ENCODE peak calls at places on chromosomes 7 and 10, in ten cellular contexts. E, Z, G, X, F, O, N, Y, R and H are unnamed samples. For H3K27me3 and H3K9me3, the result is how much of the 10 kb centered on the place peaks cover.

GRCh38 chr7:29613100-29613499 is 49.5 kb downstream of the PRR15 start:
- DNase-seq in E (no peak), Z (no peak), G (no peak), X (no peak), F (no peak), O (no peak), N (no peak), Y (no peak), R (no peak), H (no peak)

GRCh38 chr10:14560274-14560673 is 214.4 kb downstream of the FAM107B start:
- DNase-seq in E (no peak), Z (peak), G (no peak), X (no peak), F (peak), O (peak), N (no peak), Y (peak), R (peak), H (no peak)

GRCh38 chr7:5354460-5355279 is 69.0 kb downstream of the TNRC18 start:
- DNase-seq in E (no peak), Z (peak), G (no peak), X (peak), F (no peak), O (no peak), N (peak), Y (peak), R (no peak), H (peak)

GRCh38 chr10:54266395-54266794 is 534.6 kb downstream of the PCDH15 start:
- DNase-seq in E (no peak), Z (no peak), G (no peak), X (no peak), F (no peak), O (no peak), N (no peak), Y (no peak), R (no peak), H (no peak)

GRCh38 chr10:118669020-118669766 is 73.7 kb upstream of the PRLHR start:
- DNase-seq in E (no peak), Z (peak), G (no peak), X (no peak), F (no peak), O (no peak), N (no peak), Y (no peak), R (no peak), H (no peak)

GRCh38 chr7:105876964-105877601 is 684 bp upstream of the ATXN7L1 start:
- DNase-seq in E (peak), Z (peak), G (no peak), X (peak), F (no peak), O (peak), N (peak), Y (peak), R (peak), H (peak)

GRCh38 chr10:71285180-71285545 is 33.9 kb upstream of the SLC29A3 start:
- DNase-seq in E (peak), Z (peak), G (no peak), X (no peak), F (peak), O (no peak), N (peak), Y (peak), R (no peak), H (peak)

GRCh38 chr10:132030898-132031463 is 34.8 kb upstream of the JAKMIP3 start:
- DNase-seq in E (no peak), Z (no peak), G (no peak), X (no peak), F (no peak), O (no peak), N (no peak), Y (peak), R (no peak), H (no peak)

GRCh38 chr10:51607436-51607835 is 92.0 kb downstream of the CSTF2T start:
- DNase-seq in E (no peak), Z (no peak), G (no peak), X (no peak), F (no peak), O (no peak), N (no peak), Y (no peak), R (no peak), H (no peak)

GRCh38 chr10:71004676-71005075 is 116.3 kb upstream of the PCBD1 start:
- DNase-seq in E (no peak), Z (no peak), G (no peak), X (no peak), F (no peak), O (no peak), N (no peak), Y (no peak), R (no peak), H (no peak)

GRCh38 chr10:74813371-74813770 is 13.0 kb upstream of the KAT6B start:
- DNase-seq in E (no peak), Z (no peak), G (no peak), X (no peak), F (no peak), O (no peak), N (no peak), Y (no peak), R (no peak), H (no peak)

GRCh38 chr7:37832194-37832593 is 16.2 kb upstream of the NME8 start:
- DNase-seq in E (no peak), Z (peak), G (no peak), X (peak), F (peak), O (peak), N (peak), Y (peak), R (no peak), H (no peak)

GRCh38 chr10:69425513-69426298 is 9.0 kb upstream of the TACR2 start:
- DNase-seq in E (peak), Z (peak), G (no peak), X (no peak), F (peak), O (no peak), N (no peak), Y (peak), R (no peak), H (no peak)

GRCh38 chr10:124323145-124323725 is 95.5 kb downstream of the OAT start:
- DNase-seq in E (no peak), Z (peak), G (no peak), X (no peak), F (no peak), O (no peak), N (no peak), Y (no peak), R (no peak), H (no peak)

DNA sequence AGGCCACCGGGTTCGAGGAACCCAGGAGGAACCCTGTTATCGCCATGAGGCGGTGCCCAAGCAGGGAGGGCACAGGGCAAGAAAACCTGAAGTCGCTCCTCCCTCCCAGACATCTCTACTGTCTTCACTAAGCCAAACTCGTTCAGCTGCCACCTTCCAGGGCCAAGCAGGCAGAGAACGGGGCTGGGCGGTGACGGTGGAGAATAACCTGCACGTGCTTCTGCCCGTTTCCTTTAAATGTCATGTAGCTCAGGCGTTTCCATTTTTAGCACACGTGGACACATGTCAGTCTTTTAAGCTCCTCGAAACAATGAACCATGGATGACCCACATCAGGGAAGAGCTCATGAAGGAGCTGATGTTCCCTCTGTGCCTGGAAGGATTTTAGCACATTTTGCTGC is 124.3 kb upstream of the KLF6 start:
- DNase-seq in E (no peak), Z (no peak), G (no peak), X (no peak), F (no peak), O (no peak), N (no peak), Y (no peak), R (no peak), H (no peak)
- H3K27ac ChIP-seq in E (no peak), Z (no peak), G (no peak), X (no peak), F (no peak), O (no peak), N (no peak), Y (no peak), R (no peak), H (no peak)

GRCh38 chr10:90855126-90855525 is 2.7 kb downstream of the HTR7 start:
- DNase-seq in E (no peak), Z (no peak), G (no peak), X (no peak), F (no peak), O (no peak), N (no peak), Y (no peak), R (no peak), H (no peak)

GRCh38 chr10:90858489-90858968 is 690 bp upstream of the HTR7 start:
- DNase-seq in E (no peak), Z (no peak), G (no peak), X (no peak), F (no peak), O (no peak), N (no peak), Y (no peak), R (no peak), H (no peak)

GRCh38 chr10:90856261-90856660 is 1.6 kb downstream of the HTR7 start:
- DNase-seq in E (no peak), Z (no peak), G (no peak), X (no peak), F (no peak), O (no peak), N (no peak), Y (no peak), R (no peak), H (no peak)

GRCh38 chr10:90857635-90858488 is at the start of gene HTR7:
- DNase-seq in E (peak), Z (peak), G (no peak), X (peak), F (peak), O (peak), N (peak), Y (peak), R (peak), H (peak)

GRCh38 chr10:90856964-90857634 is 740 bp downstream of the HTR7 start:
- DNase-seq in E (no peak), Z (no peak), G (no peak), X (no peak), F (peak), O (no peak), N (no peak), Y (no peak), R (no peak), H (peak)
- H3K27me3 ChIP-seq in E (under half), Z (under half), G (under half), X (under half), F (under half), O (under half), N (under half), Y (under half), R (half or more), H (under half)

DNA sequence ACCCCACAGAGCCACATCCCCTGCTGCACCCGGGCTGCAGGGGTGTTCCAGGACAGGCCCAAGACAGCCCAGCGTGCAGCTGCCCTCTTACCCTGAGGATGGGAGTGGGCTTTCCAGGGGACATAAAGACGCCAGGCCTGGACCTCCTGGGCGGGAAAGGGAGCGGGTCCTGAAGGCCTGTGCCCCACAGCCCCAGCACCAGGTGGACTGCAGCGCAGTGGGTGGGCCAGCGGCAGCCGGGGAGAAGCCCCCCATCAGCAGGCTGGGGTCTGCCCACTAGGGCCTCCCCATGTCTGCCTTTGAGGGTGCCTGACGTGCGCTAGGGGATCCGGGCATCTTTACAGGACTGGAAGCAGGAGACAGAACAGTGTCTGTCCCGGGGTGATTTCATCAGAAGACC is 22.6 kb upstream of the ZNF735 start:
- DNase-seq in E (no peak), Z (no peak), G (no peak), X (no peak), F (no peak), O (no peak), N (no peak), Y (no peak), R (no peak), H (no peak)
- H3K9me3 ChIP-seq in E (half or more), Z (under half), G (half or more), X (under half), F (under half), O (under half), N (under half), Y (under half), R (under half), H (under half)

DNA sequence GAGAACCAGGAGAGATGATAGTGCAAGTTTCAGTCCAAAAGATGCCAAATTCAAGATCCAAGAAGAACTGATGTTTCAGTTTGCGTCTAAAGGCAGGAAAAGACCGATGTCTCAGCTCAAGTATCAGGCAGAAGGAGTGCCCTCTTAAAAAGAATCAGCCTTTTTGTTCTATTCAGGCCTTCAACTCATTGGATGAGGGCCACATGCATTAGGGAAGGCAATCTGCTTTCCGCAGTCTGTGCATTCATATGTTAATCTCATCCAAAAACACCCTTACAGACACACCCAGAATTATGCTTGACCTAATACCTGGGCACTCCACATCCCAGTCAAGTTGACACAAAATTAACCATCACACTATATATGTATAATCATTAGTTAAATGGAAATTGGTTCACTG is 45.2 kb downstream of the DNAJB9 start:
- DNase-seq in E (no peak), Z (no peak), G (no peak), X (no peak), F (no peak), O (no peak), N (no peak), Y (no peak), R (no peak), H (no peak)
- H3K27ac ChIP-seq in E (no peak), Z (no peak), G (no peak), X (no peak), F (no peak), O (no peak), N (no peak), Y (no peak), R (no peak), H (no peak)

DNA sequence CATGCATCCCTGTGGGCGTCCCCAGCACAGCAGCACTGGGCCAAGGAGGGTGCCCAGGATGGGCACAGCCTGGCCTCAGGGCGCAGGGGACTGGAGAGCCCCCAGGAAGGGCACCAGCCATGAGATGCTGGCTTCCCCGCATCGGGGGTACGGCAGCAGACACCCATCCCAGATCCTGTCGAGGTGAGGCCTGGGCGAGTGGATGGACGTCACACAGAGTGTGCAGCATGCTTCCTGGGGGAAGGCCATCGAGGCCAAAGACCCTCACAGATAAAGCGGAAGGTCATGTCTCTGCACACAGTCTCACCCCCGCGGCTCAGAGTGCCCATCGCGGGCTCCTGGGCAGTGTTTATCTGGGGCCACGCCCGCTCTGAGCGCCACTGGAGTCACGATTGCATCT is 18.8 kb downstream of the ADGRA1 start:
- DNase-seq in E (no peak), Z (no peak), G (no peak), X (no peak), F (no peak), O (no peak), N (no peak), Y (no peak), R (no peak), H (no peak)
- H3K27me3 ChIP-seq in E (half or more), Z (under half), G (under half), X (under half), F (under half), O (under half), N (under half), Y (under half), R (under half), H (under half)

GRCh38 chr7:120502132-120502531 is 229.2 kb downstream of the KCND2 start:
- DNase-seq in E (no peak), Z (no peak), G (no peak), X (no peak), F (no peak), O (no peak), N (no peak), Y (no peak), R (no peak), H (no peak)
- H3K9me3 ChIP-seq in E (under half), Z (under half), G (under half), X (under half), F (under half), O (under half), N (under half), Y (under half), R (under half), H (under half)

DNA sequence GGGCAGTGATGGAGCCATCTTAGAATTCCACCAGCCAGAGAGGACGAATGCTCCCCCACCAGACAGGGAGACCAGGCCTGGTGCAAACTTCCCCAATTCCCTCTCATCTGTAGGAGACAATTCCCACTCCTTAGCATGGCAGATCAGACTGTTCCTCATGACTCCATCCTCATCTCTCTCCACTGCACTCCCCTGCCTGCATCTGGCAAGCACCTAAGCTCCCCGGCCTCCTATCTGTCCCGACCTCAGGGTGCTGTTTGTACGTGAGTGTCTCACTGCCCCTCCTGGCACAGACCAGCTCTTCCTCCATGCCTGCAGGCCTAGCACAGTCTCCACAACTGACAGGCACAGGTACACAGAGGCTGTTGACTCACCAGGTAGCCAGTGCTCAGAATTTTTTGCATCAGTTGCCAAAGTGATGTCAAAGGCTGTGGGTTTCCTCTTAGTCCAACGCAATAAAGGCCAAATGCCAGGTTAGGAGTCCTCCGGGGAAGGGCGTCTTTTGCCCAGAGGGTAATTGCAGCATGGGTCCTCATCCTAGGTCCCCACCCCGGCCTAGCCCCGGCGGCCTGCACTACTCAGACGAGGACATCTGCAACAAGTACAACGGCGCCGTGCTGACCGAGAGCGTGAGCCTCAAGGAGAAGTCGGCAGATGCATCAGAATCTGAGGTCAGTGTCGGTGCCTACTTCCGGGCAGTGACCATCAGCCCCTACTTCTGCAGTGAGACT is 436.8 kb upstream of the FOXK1 start:
- DNase-seq in E (no peak), Z (no peak), G (no peak), X (no peak), F (no peak), O (no peak), N (no peak), Y (peak), R (no peak), H (no peak)
- H3K27ac ChIP-seq in E (no peak), Z (no peak), G (no peak), X (no peak), F (no peak), O (no peak), N (no peak), Y (peak), R (no peak), H (no peak)

DNA sequence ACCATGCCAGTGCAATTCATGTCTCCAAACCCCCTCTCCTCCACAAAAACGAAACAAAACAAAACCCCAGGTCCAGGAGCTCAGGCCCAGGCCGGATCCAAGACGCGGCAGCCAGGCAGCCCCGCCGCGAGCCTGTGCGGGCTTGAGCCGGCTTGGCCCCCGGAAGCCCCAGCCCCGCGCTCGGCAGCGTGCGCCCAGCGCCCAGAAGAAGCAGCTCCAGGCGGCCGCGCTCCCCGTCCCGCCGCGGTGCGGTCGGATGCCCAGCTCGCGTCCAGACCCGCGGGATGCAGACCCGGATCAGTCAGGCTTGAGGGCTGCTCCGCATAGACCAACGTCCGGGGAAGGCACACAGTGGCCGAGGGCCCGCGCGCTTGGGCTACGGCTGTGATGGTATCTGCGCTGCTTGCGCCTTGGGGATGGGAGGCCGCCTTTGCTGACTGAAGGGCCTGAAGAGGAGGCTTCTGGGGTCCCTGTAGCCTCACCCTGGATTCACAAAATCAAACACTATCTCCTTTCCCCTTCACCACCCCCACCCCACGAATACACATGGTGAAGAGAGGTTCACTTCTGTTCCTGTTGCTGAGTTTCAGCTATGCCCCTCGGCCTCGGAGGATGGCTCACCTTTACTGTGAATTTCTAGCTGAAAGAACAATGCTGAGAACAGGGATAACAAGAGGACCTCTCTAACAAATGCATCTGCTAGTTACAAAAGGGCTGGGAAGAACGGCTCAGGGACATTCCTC is 79.9 kb upstream of the EN2 start:
- DNase-seq in E (no peak), Z (no peak), G (no peak), X (no peak), F (no peak), O (no peak), N (peak), Y (peak), R (no peak), H (peak)
- H3K27me3 ChIP-seq in E (half or more), Z (under half), G (half or more), X (half or more), F (under half), O (half or more), N (under half), Y (half or more), R (half or more), H (half or more)